ENCODE peak calls at places on chromosome 21, in nine cellular contexts. One of them, this sample, is unnamed.

GRCh38 chr21:29430030-29430429 is 131.3 kb downstream of the BACH1 start:
- DNase-seq in mammary epithelial cell: no peak
- DNase-seq in suprapubic skin: no peak
- DNase-seq in H1: no peak
- DNase-seq in AG04449: no peak
- DNase-seq in endodermal cell: no peak
- DNase-seq in WERI-Rb-1: peak
- DNase-seq in cardiac muscle cell: no peak
- DNase-seq in prostate gland: no peak
- DNase-seq in this sample: no peak

GRCh38 chr21:31316072-31316471 is 28.0 kb downstream of the TIAM1 start:
- DNase-seq in mammary epithelial cell: no peak
- DNase-seq in suprapubic skin: no peak
- DNase-seq in H1: no peak
- DNase-seq in AG04449: no peak
- DNase-seq in endodermal cell: no peak
- DNase-seq in WERI-Rb-1: no peak
- DNase-seq in cardiac muscle cell: no peak
- DNase-seq in prostate gland: no peak
- DNase-seq in this sample: no peak

GRCh38 chr21:39660191-39660590 is 47.5 kb downstream of the B3GALT5 start:
- DNase-seq in mammary epithelial cell: no peak
- DNase-seq in suprapubic skin: peak
- DNase-seq in H1: no peak
- DNase-seq in AG04449: no peak
- DNase-seq in endodermal cell: peak
- DNase-seq in WERI-Rb-1: no peak
- DNase-seq in cardiac muscle cell: no peak
- DNase-seq in prostate gland: no peak
- DNase-seq in this sample: no peak

GRCh38 chr21:15060776-15061175 is 4.0 kb downstream of the NRIP1 start:
- DNase-seq in mammary epithelial cell: peak
- DNase-seq in suprapubic skin: no peak
- DNase-seq in H1: no peak
- DNase-seq in AG04449: no peak
- DNase-seq in endodermal cell: no peak
- DNase-seq in WERI-Rb-1: no peak
- DNase-seq in cardiac muscle cell: no peak
- DNase-seq in prostate gland: no peak
- DNase-seq in this sample: no peak

GRCh38 chr21:32392880-32393676 is at the start of gene URB1:
- DNase-seq in mammary epithelial cell: peak
- DNase-seq in suprapubic skin: peak
- DNase-seq in H1: peak
- DNase-seq in AG04449: no peak
- DNase-seq in endodermal cell: peak
- DNase-seq in WERI-Rb-1: peak
- DNase-seq in cardiac muscle cell: peak
- DNase-seq in prostate gland: peak
- DNase-seq in this sample: no peak

GRCh38 chr21:29430581-29430980 is 131.9 kb downstream of the BACH1 start:
- DNase-seq in mammary epithelial cell: no peak
- DNase-seq in suprapubic skin: no peak
- DNase-seq in H1: no peak
- DNase-seq in AG04449: no peak
- DNase-seq in endodermal cell: peak
- DNase-seq in WERI-Rb-1: no peak
- DNase-seq in cardiac muscle cell: no peak
- DNase-seq in prostate gland: no peak
- DNase-seq in this sample: no peak

GRCh38 chr21:37699024-37699770 is 217.1 kb downstream of the KCNJ6 start:
- DNase-seq in mammary epithelial cell: no peak
- DNase-seq in suprapubic skin: no peak
- DNase-seq in H1: no peak
- DNase-seq in AG04449: no peak
- DNase-seq in endodermal cell: no peak
- DNase-seq in WERI-Rb-1: no peak
- DNase-seq in cardiac muscle cell: no peak
- DNase-seq in prostate gland: no peak
- DNase-seq in this sample: no peak

GRCh38 chr21:37670883-37671282 is 245.4 kb downstream of the KCNJ6 start:
- DNase-seq in mammary epithelial cell: peak
- DNase-seq in suprapubic skin: no peak
- DNase-seq in H1: no peak
- DNase-seq in AG04449: no peak
- DNase-seq in endodermal cell: no peak
- DNase-seq in WERI-Rb-1: no peak
- DNase-seq in cardiac muscle cell: no peak
- DNase-seq in prostate gland: no peak
- DNase-seq in this sample: no peak

GRCh38 chr21:38661296-38662223 is 144.2 kb upstream of the ETS2 start:
- DNase-seq in mammary epithelial cell: no peak
- DNase-seq in suprapubic skin: no peak
- DNase-seq in H1: peak
- DNase-seq in AG04449: peak
- DNase-seq in endodermal cell: peak
- DNase-seq in WERI-Rb-1: peak
- DNase-seq in cardiac muscle cell: peak
- DNase-seq in prostate gland: peak
- DNase-seq in this sample: no peak

GRCh38 chr21:42520628-42521253 is 7.1 kb downstream of the SLC37A1 start:
- DNase-seq in mammary epithelial cell: no peak
- DNase-seq in suprapubic skin: peak
- DNase-seq in H1: peak
- DNase-seq in AG04449: no peak
- DNase-seq in endodermal cell: peak
- DNase-seq in WERI-Rb-1: no peak
- DNase-seq in cardiac muscle cell: no peak
- DNase-seq in prostate gland: no peak
- DNase-seq in this sample: no peak
- TF ChIP-seq CTCF in mammary epithelial cell: no peak
- TF ChIP-seq CTCF in suprapubic skin: no peak
- TF ChIP-seq CTCF in H1: peak
- TF ChIP-seq CTCF in AG04449: peak
- TF ChIP-seq CTCF in endodermal cell: peak
- TF ChIP-seq CTCF in WERI-Rb-1: no peak
- TF ChIP-seq CTCF in cardiac muscle cell: peak
- TF ChIP-seq CTCF in prostate gland: no peak
- TF ChIP-seq CTCF in this sample: peak

GRCh38 chr21:46603228-46603627 is 1.7 kb downstream of the S100B start:
- DNase-seq in mammary epithelial cell: no peak
- DNase-seq in suprapubic skin: no peak
- DNase-seq in H1: no peak
- DNase-seq in AG04449: no peak
- DNase-seq in endodermal cell: peak
- DNase-seq in WERI-Rb-1: no peak
- DNase-seq in cardiac muscle cell: peak
- DNase-seq in prostate gland: no peak
- DNase-seq in this sample: no peak

GRCh38 chr21:46598563-46599250 is 6.2 kb downstream of the S100B start:
- DNase-seq in mammary epithelial cell: no peak
- DNase-seq in suprapubic skin: no peak
- DNase-seq in H1: no peak
- DNase-seq in AG04449: no peak
- DNase-seq in endodermal cell: no peak
- DNase-seq in WERI-Rb-1: no peak
- DNase-seq in cardiac muscle cell: no peak
- DNase-seq in prostate gland: no peak
- DNase-seq in this sample: no peak

GRCh38 chr21:46599251-46599572 is 5.7 kb downstream of the S100B start:
- DNase-seq in mammary epithelial cell: no peak
- DNase-seq in suprapubic skin: no peak
- DNase-seq in H1: no peak
- DNase-seq in AG04449: peak
- DNase-seq in endodermal cell: no peak
- DNase-seq in WERI-Rb-1: no peak
- DNase-seq in cardiac muscle cell: peak
- DNase-seq in prostate gland: no peak
- DNase-seq in this sample: peak

GRCh38 chr21:46600305-46600704 is 4.6 kb downstream of the S100B start:
- DNase-seq in mammary epithelial cell: no peak
- DNase-seq in suprapubic skin: no peak
- DNase-seq in H1: no peak
- DNase-seq in AG04449: no peak
- DNase-seq in endodermal cell: no peak
- DNase-seq in WERI-Rb-1: no peak
- DNase-seq in cardiac muscle cell: no peak
- DNase-seq in prostate gland: no peak
- DNase-seq in this sample: no peak

GRCh38 chr21:46600978-46601377 is 3.9 kb downstream of the S100B start:
- DNase-seq in mammary epithelial cell: no peak
- DNase-seq in suprapubic skin: no peak
- DNase-seq in H1: no peak
- DNase-seq in AG04449: no peak
- DNase-seq in endodermal cell: peak
- DNase-seq in WERI-Rb-1: no peak
- DNase-seq in cardiac muscle cell: no peak
- DNase-seq in prostate gland: no peak
- DNase-seq in this sample: no peak
- H3K4me3 ChIP-seq in mammary epithelial cell: no peak
- H3K4me3 ChIP-seq in suprapubic skin: no peak
- H3K4me3 ChIP-seq in H1: no peak
- H3K4me3 ChIP-seq in AG04449: no peak
- H3K4me3 ChIP-seq in endodermal cell: no peak
- H3K4me3 ChIP-seq in WERI-Rb-1: no peak
- H3K4me3 ChIP-seq in cardiac muscle cell: no peak
- H3K4me3 ChIP-seq in prostate gland: no peak
- H3K4me3 ChIP-seq in this sample: no peak

GRCh38 chr21:43816611-43817071 is 27.3 kb downstream of the RRP1 start:
- DNase-seq in mammary epithelial cell: no peak
- DNase-seq in suprapubic skin: no peak
- DNase-seq in H1: no peak
- DNase-seq in AG04449: no peak
- DNase-seq in endodermal cell: peak
- DNase-seq in WERI-Rb-1: no peak
- DNase-seq in cardiac muscle cell: no peak
- DNase-seq in prostate gland: no peak
- DNase-seq in this sample: no peak
- TF ChIP-seq CTCF in mammary epithelial cell: no peak
- TF ChIP-seq CTCF in suprapubic skin: no peak
- TF ChIP-seq CTCF in H1: peak
- TF ChIP-seq CTCF in AG04449: no peak
- TF ChIP-seq CTCF in endodermal cell: peak
- TF ChIP-seq CTCF in WERI-Rb-1: peak
- TF ChIP-seq CTCF in cardiac muscle cell: no peak
- TF ChIP-seq CTCF in prostate gland: no peak
- TF ChIP-seq CTCF in this sample: peak

GRCh38 chr21:33976980-33977720 is 61.5 kb upstream of the ATP5PO start:
- DNase-seq in mammary epithelial cell: no peak
- DNase-seq in suprapubic skin: no peak
- DNase-seq in H1: peak
- DNase-seq in AG04449: no peak
- DNase-seq in endodermal cell: no peak
- DNase-seq in WERI-Rb-1: no peak
- DNase-seq in cardiac muscle cell: no peak
- DNase-seq in prostate gland: no peak
- DNase-seq in this sample: no peak

GRCh38 chr21:33977721-33978369 is 62.2 kb upstream of the ATP5PO start:
- DNase-seq in mammary epithelial cell: no peak
- DNase-seq in suprapubic skin: no peak
- DNase-seq in H1: peak
- DNase-seq in AG04449: no peak
- DNase-seq in endodermal cell: no peak
- DNase-seq in WERI-Rb-1: no peak
- DNase-seq in cardiac muscle cell: no peak
- DNase-seq in prostate gland: no peak
- DNase-seq in this sample: no peak

GRCh38 chr21:33974513-33975468 is 59.2 kb upstream of the ATP5PO start:
- DNase-seq in mammary epithelial cell: no peak
- DNase-seq in suprapubic skin: no peak
- DNase-seq in H1: peak
- DNase-seq in AG04449: no peak
- DNase-seq in endodermal cell: no peak
- DNase-seq in WERI-Rb-1: no peak
- DNase-seq in cardiac muscle cell: no peak
- DNase-seq in prostate gland: no peak
- DNase-seq in this sample: no peak

GRCh38 chr21:33976082-33976979 is 60.7 kb upstream of the ATP5PO start:
- DNase-seq in mammary epithelial cell: peak
- DNase-seq in suprapubic skin: no peak
- DNase-seq in H1: peak
- DNase-seq in AG04449: peak
- DNase-seq in endodermal cell: no peak
- DNase-seq in WERI-Rb-1: peak
- DNase-seq in cardiac muscle cell: peak
- DNase-seq in prostate gland: no peak
- DNase-seq in this sample: peak

DNA sequence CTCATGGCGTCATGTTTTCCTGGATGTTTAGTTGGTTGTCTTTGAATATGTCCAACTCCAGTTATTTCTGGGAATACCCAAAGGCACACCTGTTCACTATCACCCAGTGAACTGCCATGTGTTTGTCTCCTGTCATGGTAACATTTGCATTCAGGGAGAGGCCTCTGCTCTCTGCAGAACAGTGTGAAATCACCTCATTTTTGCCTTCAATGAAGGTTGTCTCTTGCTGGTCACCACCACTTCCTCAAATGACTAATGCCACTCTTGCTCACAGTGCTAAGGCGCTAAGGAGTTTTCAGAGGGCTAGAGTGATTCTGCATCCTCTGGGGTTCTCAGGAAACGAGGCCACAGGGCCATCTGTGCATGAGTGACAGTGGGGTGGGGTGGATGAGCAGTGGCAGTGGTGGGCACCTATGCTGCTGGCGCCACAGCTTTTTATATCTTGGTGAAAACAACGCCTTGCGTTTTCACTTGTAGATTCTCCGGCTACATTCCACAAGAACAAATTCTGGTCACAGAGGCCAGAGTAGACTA is 60.0 kb upstream of the ATP5PO start:
- DNase-seq in mammary epithelial cell: peak
- DNase-seq in suprapubic skin: no peak
- DNase-seq in H1: peak
- DNase-seq in AG04449: no peak
- DNase-seq in endodermal cell: no peak
- DNase-seq in WERI-Rb-1: no peak
- DNase-seq in cardiac muscle cell: no peak
- DNase-seq in prostate gland: no peak
- DNase-seq in this sample: no peak
- H3K4me3 ChIP-seq in mammary epithelial cell: no peak
- H3K4me3 ChIP-seq in suprapubic skin: no peak
- H3K4me3 ChIP-seq in H1: no peak
- H3K4me3 ChIP-seq in AG04449: no peak
- H3K4me3 ChIP-seq in endodermal cell: no peak
- H3K4me3 ChIP-seq in WERI-Rb-1: no peak
- H3K4me3 ChIP-seq in cardiac muscle cell: no peak
- H3K4me3 ChIP-seq in prostate gland: no peak
- H3K4me3 ChIP-seq in this sample: no peak

GRCh38 chr21:26169061-26169610 is 1.4 kb downstream of the APP start:
- DNase-seq in mammary epithelial cell: peak
- DNase-seq in suprapubic skin: no peak
- DNase-seq in H1: peak
- DNase-seq in AG04449: no peak
- DNase-seq in endodermal cell: peak
- DNase-seq in WERI-Rb-1: peak
- DNase-seq in cardiac muscle cell: peak
- DNase-seq in prostate gland: peak
- DNase-seq in this sample: no peak
- TF ChIP-seq CTCF in mammary epithelial cell: peak
- TF ChIP-seq CTCF in suprapubic skin: no peak
- TF ChIP-seq CTCF in H1: no peak
- TF ChIP-seq CTCF in AG04449: peak
- TF ChIP-seq CTCF in endodermal cell: peak
- TF ChIP-seq CTCF in WERI-Rb-1: peak
- TF ChIP-seq CTCF in cardiac muscle cell: peak
- TF ChIP-seq CTCF in prostate gland: peak
- TF ChIP-seq CTCF in this sample: peak

GRCh38 chr21:44708866-44709425 is 2.4 kb downstream of the TSPEAR start:
- DNase-seq in mammary epithelial cell: no peak
- DNase-seq in suprapubic skin: no peak
- DNase-seq in H1: no peak
- DNase-seq in AG04449: no peak
- DNase-seq in endodermal cell: peak
- DNase-seq in WERI-Rb-1: peak
- DNase-seq in cardiac muscle cell: no peak
- DNase-seq in prostate gland: no peak
- DNase-seq in this sample: no peak
- H3K4me3 ChIP-seq in mammary epithelial cell: peak
- H3K4me3 ChIP-seq in suprapubic skin: peak
- H3K4me3 ChIP-seq in H1: peak
- H3K4me3 ChIP-seq in AG04449: no peak
- H3K4me3 ChIP-seq in endodermal cell: peak
- H3K4me3 ChIP-seq in WERI-Rb-1: no peak
- H3K4me3 ChIP-seq in cardiac muscle cell: no peak
- H3K4me3 ChIP-seq in prostate gland: no peak
- H3K4me3 ChIP-seq in this sample: no peak

This sample was measured in epithelial cell of proximal tubule.